ENCODE peak calls at places on chromosomes 3 and 15, in seven cellular contexts. F is esophagus muscularis mucosa, Z is uterus, H is erythroblast, E is esophagus squamous epithelium, P is sigmoid colon, C is body of pancreas. Q is an unnamed sample.

GRCh38 chr3:55369491-55369890 is 117.6 kb downstream of the WNT5A start:
- DNase-seq in Z (peak), E (no peak), C (no peak), F (no peak), P (no peak), H (no peak), Q (no peak)

GRCh38 chr15:78808550-78808949 is 2.7 kb downstream of the ADAMTS7 start:
- DNase-seq in E (no peak), C (no peak), Z (no peak), P (no peak), F (no peak), H (peak), Q (peak)

GRCh38 chr3:111541911-111542483 is at the start of gene CD96:
- DNase-seq in P (no peak), F (no peak), C (no peak), H (no peak), E (no peak), Z (no peak), Q (no peak)

GRCh38 chr15:62118446-62118964 is 46.6 kb downstream of the C2CD4B start:
- DNase-seq in F (no peak), C (no peak), E (no peak), P (no peak), Z (no peak), H (no peak), Q (no peak)

GRCh38 chr15:56428821-56429458 is 36.0 kb downstream of the MNS1 start:
- DNase-seq in E (no peak), C (no peak), H (peak), F (no peak), P (no peak), Z (no peak), Q (no peak)

GRCh38 chr3:12884104-12884742 is 42.9 kb upstream of the RPL32 start:
- DNase-seq in F (no peak), E (no peak), C (no peak), H (no peak), Z (peak), P (peak), Q (no peak)

GRCh38 chr3:87771338-87772059 is 287.3 kb downstream of the CGGBP1 start:
- DNase-seq in Z (no peak), E (no peak), P (peak), H (peak), C (peak), F (no peak), Q (no peak)

GRCh38 chr15:60620707-60621106 is 141.8 kb upstream of the ICE2 start:
- DNase-seq in E (no peak), C (no peak), H (no peak), Z (peak), P (peak), F (no peak), Q (no peak)

GRCh38 chr3:18740631-18741583 is 315.8 kb upstream of the SATB1 start:
- DNase-seq in E (no peak), P (no peak), Z (no peak), H (no peak), C (no peak), F (no peak), Q (no peak)

GRCh38 chr3:130789678-130790340 is 43.2 kb upstream of the PIK3R4 start:
- DNase-seq in P (no peak), E (no peak), C (no peak), H (peak), F (no peak), Z (no peak), Q (no peak)

GRCh38 chr3:120705851-120706582 is 24.0 kb upstream of the HGD start:
- DNase-seq in E (no peak), Z (no peak), F (no peak), P (no peak), H (no peak), C (no peak), Q (no peak)

GRCh38 chr3:24595801-24596200 is 101.2 kb upstream of the THRB start:
- DNase-seq in E (no peak), C (no peak), F (no peak), Z (no peak), H (no peak), P (no peak), Q (no peak)

GRCh38 chr3:47848599-47849117 is 45.7 kb downstream of the DHX30 start:
- DNase-seq in P (no peak), C (no peak), H (no peak), F (no peak), E (no peak), Z (no peak), Q (no peak)

GRCh38 chr3:133988631-133989161 is 41.0 kb downstream of the SLCO2A1 start:
- DNase-seq in Z (no peak), C (no peak), P (peak), E (no peak), F (no peak), H (no peak), Q (no peak)

DNA sequence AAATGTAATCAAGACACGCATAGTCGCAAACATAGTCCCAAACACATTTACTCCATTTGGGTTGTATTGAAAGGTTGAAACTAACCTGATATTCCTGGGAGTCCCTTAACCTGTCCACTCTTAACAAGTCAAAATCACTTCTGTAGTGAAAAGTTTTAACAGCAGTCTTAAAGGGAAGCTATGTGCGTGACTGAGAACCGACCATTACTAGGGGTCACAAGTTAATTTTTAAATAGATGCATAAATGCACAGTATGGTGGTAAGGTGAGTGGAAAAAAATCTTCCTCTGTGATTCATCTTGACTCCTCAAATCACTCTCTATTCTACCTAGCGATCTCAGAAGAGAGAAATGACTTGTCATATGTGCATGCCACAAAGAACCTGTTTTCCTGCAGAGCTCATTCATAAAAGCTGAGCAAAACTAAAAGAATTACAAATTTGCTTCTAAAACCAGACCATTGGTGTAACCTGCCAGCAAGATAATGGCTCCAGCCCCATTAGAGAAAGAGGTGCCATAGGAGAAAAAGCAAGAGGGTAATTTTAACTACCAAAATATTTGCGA is 4.8 kb downstream of the GPR15 start:
- DNase-seq in C (no peak), H (no peak), P (no peak), Z (no peak), F (no peak), E (no peak), Q (no peak)
- TF ChIP-seq POLR2A in C (no peak), H (no peak), P (no peak), Z (no peak), F (no peak), E (no peak), Q (no peak)

GRCh38 chr3:36907911-36908646 is 36.8 kb downstream of the TRANK1 start:
- DNase-seq in E (no peak), F (no peak), Z (peak), P (peak), H (peak), C (peak), Q (peak)
- TF ChIP-seq POLR2A in E (peak), F (no peak), Z (no peak), P (no peak), H (peak), C (no peak), Q (peak)

DNA sequence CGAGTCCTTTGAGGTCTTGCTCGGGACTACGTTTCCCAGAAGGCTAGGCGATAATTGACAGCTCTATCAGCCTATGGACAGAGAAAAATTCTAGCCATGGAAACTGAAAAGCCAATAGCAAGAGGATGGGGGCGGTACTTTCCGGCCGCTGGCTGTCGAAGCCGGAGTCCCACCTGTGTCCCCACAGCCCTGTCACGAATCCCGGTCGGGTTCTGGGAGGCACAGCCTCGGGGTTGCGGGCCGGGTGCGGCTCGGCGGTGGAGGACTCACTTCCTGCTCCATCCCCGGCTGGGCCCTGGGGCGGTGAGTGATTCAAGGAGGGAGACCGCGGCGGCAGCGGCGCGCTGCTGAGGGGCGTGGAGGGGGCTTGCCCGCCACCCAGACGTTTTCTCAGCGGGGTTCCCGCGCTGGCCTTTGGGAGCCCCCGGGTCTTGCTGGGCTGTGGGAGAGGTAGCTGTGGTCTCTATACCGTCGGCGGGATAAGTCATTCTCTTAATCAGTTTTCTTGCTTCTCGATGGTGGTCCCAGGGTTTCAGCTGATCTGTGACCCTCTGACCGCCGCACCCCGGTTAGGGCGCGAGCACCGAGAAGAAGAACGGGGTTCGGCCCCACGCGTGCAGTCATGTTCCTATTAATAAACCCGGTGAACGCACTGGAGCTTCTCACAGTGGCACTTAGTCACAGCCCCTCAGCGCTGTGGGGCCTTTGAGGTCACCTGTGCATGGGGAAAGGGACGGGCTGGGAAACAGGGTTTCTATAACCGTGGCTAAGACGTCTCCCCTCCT is at the start of gene ZNF774:
- DNase-seq in C (peak), F (peak), E (peak), Z (peak), H (peak), P (peak), Q (peak)
- TF ChIP-seq POLR2A in C (peak), F (peak), E (peak), Z (no peak), H (no peak), P (peak), Q (peak)

DNA sequence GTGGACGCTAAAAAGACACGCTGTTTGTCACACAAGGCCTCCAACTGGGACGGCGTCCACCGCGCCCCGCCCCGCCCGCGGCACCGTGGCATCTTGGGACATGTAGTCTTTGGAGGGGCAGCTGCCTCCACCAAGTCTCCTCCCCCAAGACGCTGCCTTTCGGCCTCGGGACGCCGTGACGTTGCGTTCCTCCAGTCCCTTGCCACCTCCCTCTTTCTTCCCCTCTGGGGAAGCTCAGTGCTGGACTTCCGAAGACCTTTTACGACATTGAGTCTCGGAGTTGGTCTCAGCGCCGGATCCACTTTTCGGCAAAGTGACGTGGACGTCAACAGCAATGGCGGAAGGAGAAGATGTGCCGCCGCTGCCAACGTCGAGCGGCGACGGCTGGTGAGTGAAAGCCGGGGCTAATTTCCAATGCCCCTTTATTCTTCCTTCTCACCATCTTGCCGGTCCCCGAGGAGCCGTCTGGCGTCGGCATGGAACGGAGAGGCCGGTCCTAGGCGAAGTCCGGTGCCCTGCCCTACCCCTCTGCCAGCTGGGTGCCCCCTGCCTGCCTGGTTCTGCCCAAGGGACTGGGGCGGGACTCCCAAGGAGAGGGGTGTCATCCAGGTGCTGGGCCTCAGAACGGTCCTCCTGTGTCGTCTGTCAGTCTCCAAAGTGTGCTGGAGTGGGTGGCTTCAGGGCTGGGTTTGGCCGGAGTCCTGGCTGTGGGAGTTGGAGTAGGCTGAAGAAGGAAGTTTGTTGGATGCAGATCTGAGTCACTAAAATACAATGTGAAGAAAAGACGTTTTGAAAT is at the start of gene TBC1D23:
- DNase-seq in F (peak), C (peak), Z (peak), H (peak), E (peak), P (peak), Q (peak)
- TF ChIP-seq POLR2A in F (peak), C (peak), Z (peak), H (peak), E (peak), P (peak), Q (peak)

DNA sequence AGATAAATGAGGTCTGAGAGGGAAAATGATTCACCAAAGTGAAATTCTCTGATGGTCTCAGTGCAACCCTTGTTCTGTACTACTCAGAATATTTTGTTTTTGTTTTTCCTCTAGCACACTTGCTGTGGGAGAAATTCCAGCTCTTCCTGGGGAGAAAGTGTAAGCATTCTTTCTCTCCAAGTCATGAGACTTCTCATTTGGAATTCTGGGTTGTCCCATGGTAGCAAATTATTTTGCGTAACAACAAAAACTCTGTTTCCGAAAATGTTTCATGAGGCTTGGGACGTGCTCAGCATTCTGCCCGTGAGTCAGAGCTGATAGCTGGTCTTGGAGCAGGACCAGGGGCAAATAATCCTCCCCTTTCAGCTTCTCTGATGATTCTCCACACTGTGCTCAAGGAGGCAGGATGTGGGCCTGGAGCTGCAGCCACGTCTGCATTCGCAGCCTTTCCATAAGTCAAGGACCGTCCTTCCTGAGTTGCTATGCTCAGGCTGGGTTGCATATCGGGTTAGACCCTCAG is 70.3 kb downstream of the SENP2 start:
- DNase-seq in Z (peak), C (no peak), E (no peak), F (peak), H (no peak), P (peak), Q (peak)
- TF ChIP-seq POLR2A in Z (no peak), C (no peak), E (peak), F (peak), H (no peak), P (no peak), Q (no peak)

DNA sequence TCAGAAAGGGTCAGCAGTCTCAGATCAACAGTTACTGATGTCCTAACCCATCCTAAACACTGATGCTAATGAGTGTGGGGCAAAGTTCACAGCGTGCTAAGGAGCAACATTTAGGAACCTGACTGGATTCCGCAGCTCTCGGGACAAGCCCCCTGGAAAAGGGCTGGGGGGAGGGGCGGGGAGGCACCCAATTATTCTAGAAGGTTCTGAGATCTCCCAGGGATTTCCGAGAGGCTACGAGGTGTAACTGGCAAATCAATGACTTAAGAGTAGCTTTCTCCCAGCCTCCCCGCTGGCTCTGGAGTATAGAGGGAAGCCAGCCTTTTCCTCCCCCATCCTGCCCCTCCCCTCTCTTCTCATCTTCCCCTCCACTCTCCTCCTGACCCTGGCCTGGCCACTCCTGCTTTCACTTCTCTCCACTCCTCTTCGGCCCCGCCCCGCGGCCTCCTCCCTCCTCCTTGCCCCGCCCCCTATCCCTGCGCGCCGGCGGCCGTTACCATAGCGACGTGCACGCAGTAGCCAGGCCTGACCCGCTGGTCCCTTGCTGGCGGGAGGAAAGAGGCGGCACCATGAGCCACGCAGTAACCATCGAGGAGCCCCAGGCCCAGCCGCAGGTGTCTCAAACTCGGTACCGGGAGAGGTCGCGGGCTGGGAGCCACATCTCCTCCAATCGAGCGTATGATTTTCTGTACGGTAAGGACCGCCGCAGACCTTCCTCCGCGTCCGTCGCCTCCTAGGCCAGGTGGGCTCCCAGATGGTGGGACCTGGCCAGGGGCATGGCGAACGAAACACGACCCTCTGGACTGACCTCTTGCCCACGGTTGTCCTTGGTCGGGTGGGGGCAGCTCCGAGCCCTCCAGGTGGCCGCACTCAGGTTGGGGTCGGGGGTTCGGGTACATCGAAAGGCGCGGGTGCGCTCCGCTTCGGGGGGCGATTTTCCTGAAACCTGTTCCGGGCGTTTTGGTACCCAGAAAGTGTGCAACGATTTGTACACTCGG is at the start of gene CFAP91:
- DNase-seq in H (peak), P (peak), Z (peak), C (peak), F (peak), E (peak), Q (peak)
- TF ChIP-seq POLR2A in H (no peak), P (no peak), Z (no peak), C (peak), F (no peak), E (no peak), Q (no peak)